ENCODE peak calls at places on chromosomes 2 and 18, in eight cellular contexts. B is stimulated activated CD8-positive, alpha-beta memory T cell treated with anti-CD3 and anti-CD28 coated beads, Interleukin-4, amount 100 ng/mL, for 48 hours; O is OCI-LY7; C is NCI-H1092; N is HCT116; Y is naive thymus-derived CD8-positive, alpha-beta T cell; U is psoas muscle; E is HTR-8/SVneo. Z is an unnamed sample.

GRCh38 chr2:174066871-174067270 is 101.7 kb upstream of the SP3 start:
- DNase-seq in E (no peak), N (no peak), U (no peak), O (no peak), B (no peak), C (no peak), Y (no peak), Z (no peak)

GRCh38 chr2:234453216-234453615 is 43.7 kb downstream of the ARL4C start:
- DNase-seq in Y (no peak), O (no peak), E (no peak), U (no peak), C (no peak), B (no peak), N (no peak), Z (no peak)

GRCh38 chr18:34283506-34283905 is 58.8 kb upstream of the NOL4 start:
- DNase-seq in Y (no peak), U (no peak), B (no peak), C (no peak), E (no peak), O (no peak), N (no peak), Z (no peak)

GRCh38 chr2:30683240-30683956 is 123.8 kb downstream of the CAPN13 start:
- DNase-seq in E (no peak), N (no peak), B (no peak), O (peak), U (no peak), C (no peak), Y (no peak), Z (no peak)

GRCh38 chr18:26406294-26406693 is 142.1 kb downstream of the KCTD1 start:
- DNase-seq in N (no peak), E (no peak), O (no peak), B (no peak), Y (no peak), C (no peak), U (no peak), Z (no peak)

GRCh38 chr2:26590439-26590838 is 50.7 kb downstream of the CIB4 start:
- DNase-seq in O (no peak), E (no peak), N (no peak), U (no peak), B (no peak), C (no peak), Y (no peak), Z (no peak)

GRCh38 chr2:237885931-237886701 is 26.7 kb downstream of the RAMP1 start:
- DNase-seq in O (no peak), E (no peak), N (no peak), B (no peak), C (no peak), Y (no peak), U (peak), Z (peak)

GRCh38 chr2:74441690-74442482 is at the start of gene RTKN:
- DNase-seq in N (peak), B (peak), C (no peak), E (no peak), U (peak), Y (peak), O (no peak), Z (no peak)

GRCh38 chr18:40739029-40739428 is 1216.0 kb upstream of the PIK3C3 start:
- DNase-seq in E (no peak), Y (no peak), N (no peak), O (no peak), U (no peak), C (no peak), B (no peak), Z (no peak)

GRCh38 chr2:97670471-97670870 is 958 bp downstream of the C2orf92 start:
- DNase-seq in C (no peak), N (no peak), E (no peak), Y (no peak), U (no peak), O (no peak), B (no peak), Z (no peak)

GRCh38 chr2:3491716-3492474 is 27.4 kb downstream of the ADI1 start:
- DNase-seq in N (no peak), E (no peak), B (no peak), O (no peak), U (no peak), C (no peak), Y (no peak), Z (no peak)

GRCh38 chr2:152505495-152505906 is 170.5 kb downstream of the FMNL2 start:
- DNase-seq in E (no peak), O (no peak), Y (no peak), C (no peak), B (no peak), U (peak), N (no peak), Z (peak)

GRCh38 chr18:3319399-3319798 is 57.5 kb downstream of the MYL12B start:
- DNase-seq in O (no peak), B (peak), U (no peak), E (no peak), Y (no peak), N (no peak), C (no peak), Z (no peak)

GRCh38 chr2:239294571-239295054 is 106.2 kb downstream of the HDAC4 start:
- DNase-seq in N (no peak), Y (no peak), U (no peak), O (no peak), B (no peak), C (no peak), E (no peak), Z (no peak)

GRCh38 chr2:101852824-101853223 is 138.9 kb upstream of the IL1R2 start:
- DNase-seq in C (no peak), E (no peak), N (no peak), Y (no peak), B (no peak), U (no peak), O (no peak), Z (no peak)

GRCh38 chr18:75687626-75688025 is 260.1 kb upstream of the SMIM21 start:
- DNase-seq in C (no peak), B (no peak), Y (no peak), O (no peak), N (no peak), E (no peak), U (no peak), Z (no peak)

GRCh38 chr2:829047-829446 is 121.6 kb upstream of the SNTG2 start:
- DNase-seq in B (no peak), U (no peak), C (no peak), E (no peak), N (no peak), Y (no peak), O (no peak), Z (no peak)

Z was measured in adrenal gland.